ENCODE peak calls at places on chromosomes 13 and 19, in six cellular contexts. S is heart right ventricle, D is psoas muscle, Y is HAP-1, O is ascending aorta, G is cardiac muscle cell. L is an unnamed sample.

GRCh38 chr13:52597676-52598075 is 44.6 kb upstream of the HNRNPA1L2 start:
- DNase-seq in G (no peak), S (no peak), Y (no peak), O (no peak), D (no peak), L (no peak)

GRCh38 chr13:45434556-45435371 is 16.6 kb upstream of the SLC25A30 start:
- DNase-seq in O (peak; percentile 2), S (no peak), G (no peak), Y (no peak), D (no peak), L (no peak)

GRCh38 chr13:37109080-37109678 is 3.7 kb upstream of the CSNK1A1L start:
- DNase-seq in O (no peak), S (no peak), G (peak; percentile 51), D (no peak), Y (peak; percentile 16), L (no peak)

GRCh38 chr13:20689291-20689690 is 14.2 kb upstream of the IL17D start:
- DNase-seq in D (no peak), Y (no peak), G (no peak), S (no peak), O (no peak), L (no peak)

GRCh38 chr13:113519556-113519955 is 29.0 kb upstream of the DCUN1D2 start:
- DNase-seq in S (no peak), Y (no peak), D (no peak), O (peak; percentile 42), G (no peak), L (no peak)

GRCh38 chr19:10551698-10552301 is 8.1 kb downstream of the ATG4D start:
- DNase-seq in G (no peak), S (no peak), Y (no peak), O (no peak), D (no peak), L (no peak)

GRCh38 chr19:18421371-18421959 is 2.3 kb downstream of the SSBP4 start:
- DNase-seq in D (no peak), S (no peak), G (no peak), O (no peak), Y (no peak), L (no peak)

GRCh38 chr19:3184847-3185481 is 766 bp upstream of the NCLN start:
- DNase-seq in G (peak; percentile 82), O (no peak), D (peak; percentile 86), Y (peak; percentile 70), S (peak; percentile 65), L (peak; percentile 33)

GRCh38 chr19:28731113-28731512 is 481.8 kb downstream of the UQCRFS1 start:
- DNase-seq in D (no peak), O (no peak), S (no peak), Y (no peak), G (no peak), L (no peak)

GRCh38 chr19:37718357-37718756 is 1.2 kb downstream of the ZNF607 start:
- DNase-seq in D (no peak), S (no peak), G (peak; percentile 17), Y (no peak), O (no peak), L (no peak)

GRCh38 chr13:70895599-70895998 is 787.3 kb upstream of the KLHL1 start:
- DNase-seq in O (no peak), S (no peak), Y (no peak), D (no peak), G (no peak), L (no peak)

GRCh38 chr13:112861876-112862615 is 107.0 kb upstream of the MCF2L start:
- DNase-seq in S (no peak), D (no peak), Y (no peak), O (peak; percentile 34), G (no peak), L (no peak)

GRCh38 chr13:99398071-99398470 is 90.9 kb upstream of the GPR183 start:
- DNase-seq in S (no peak), G (no peak), D (no peak), Y (no peak), O (peak; percentile 25), L (no peak)

GRCh38 chr19:17488593-17489391 is 18.5 kb downstream of the SLC27A1 start:
- DNase-seq in G (peak; percentile 89), Y (peak; percentile 94), D (no peak), O (no peak), S (peak; percentile 51), L (no peak)

GRCh38 chr19:28239270-28239669 is 973.7 kb downstream of the UQCRFS1 start:
- DNase-seq in Y (no peak), O (no peak), S (no peak), G (peak; percentile 67), D (no peak), L (peak; percentile 66)

GRCh38 chr19:14337510-14337909 is 43.7 kb upstream of the ADGRE5 start:
- DNase-seq in G (no peak), Y (peak; percentile 62), S (no peak), D (no peak), O (no peak), L (no peak)

GRCh38 chr13:20503088-20504083 is 22.3 kb downstream of the CRYL1 start:
- DNase-seq in O (no peak), S (no peak), G (no peak), D (no peak), Y (no peak), L (no peak)

GRCh38 chr13:51804295-51805172 is 571 bp upstream of the DHRS12 start:
- DNase-seq in D (peak; percentile 65), O (no peak), G (no peak), S (no peak), Y (no peak), L (no peak)

GRCh38 chr13:100608906-100609305 is 20.3 kb upstream of the GGACT start:
- DNase-seq in O (no peak), Y (no peak), S (no peak), G (no peak), D (no peak), L (no peak)

GRCh38 chr19:14393303-14393702 is 12.1 kb downstream of the ADGRE5 start:
- DNase-seq in O (no peak), Y (no peak), D (no peak), G (no peak), S (no peak), L (no peak)

GRCh38 chr13:23741879-23742510 is 147.2 kb downstream of the MIPEP start:
- DNase-seq in O (no peak), D (no peak), G (no peak), S (no peak), Y (no peak), L (peak; percentile 9)

GRCh38 chr19:38024991-38025716 is 118.1 kb downstream of the SIPA1L3 start:
- DNase-seq in D (no peak), G (no peak), Y (no peak), S (no peak), O (no peak), L (no peak)

GRCh38 chr19:30079200-30079599 is 137.2 kb downstream of the URI1 start:
- DNase-seq in O (no peak), G (no peak), Y (no peak), D (no peak), S (no peak), L (no peak)

GRCh38 chr19:31119951-31120690 is 229.1 kb downstream of the TSHZ3 start:
- DNase-seq in S (no peak), G (no peak), O (peak; percentile 47), D (no peak), Y (no peak), L (no peak)

GRCh38 chr13:98097749-98098148 is 45.1 kb upstream of the FARP1 start:
- DNase-seq in D (no peak), O (no peak), G (no peak), S (no peak), Y (no peak), L (no peak)

GRCh38 chr19:14830702-14831101 is 4.3 kb downstream of the OR7A5 start:
- DNase-seq in O (no peak), D (no peak), G (no peak), Y (no peak), S (no peak), L (no peak)

GRCh38 chr13:102452831-102453230 is 51.0 kb upstream of the FGF14 start:
- DNase-seq in D (no peak), O (no peak), S (no peak), Y (no peak), G (no peak), L (no peak)
- H3K4me3 ChIP-seq in D (no peak overlapping the region), O (no peak overlapping the region), S (no peak overlapping the region), Y (no peak overlapping the region), G (no peak overlapping the region), L (no peak overlapping the region)

DNA sequence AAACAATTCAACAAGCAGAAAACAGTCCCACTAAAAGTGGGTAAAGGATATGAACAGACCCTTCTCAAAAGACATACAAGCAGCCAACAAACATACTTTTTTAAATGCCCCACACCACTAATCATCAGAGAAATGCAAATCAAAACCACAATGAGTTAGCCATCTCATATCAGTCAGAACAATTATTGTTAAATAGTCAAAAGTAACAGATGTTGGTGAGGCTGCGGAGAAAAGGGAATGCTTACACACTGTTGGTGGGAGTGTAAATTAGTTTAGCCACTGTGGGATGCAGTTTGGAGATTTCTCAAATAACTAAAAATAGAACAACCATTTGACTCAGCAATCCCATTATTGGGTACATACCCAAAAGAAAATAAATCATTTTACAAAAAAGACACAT is 8.7 kb downstream of the ZNF529 start:
- DNase-seq in S (no peak), D (no peak), O (no peak), Y (no peak), G (no peak), L (no peak)
- H3K9me3 ChIP-seq in S (peaks cover 65% of the 10 kb centered on the region), D (peaks cover 93% of the 10 kb centered on the region), O (peaks cover 98% of the 10 kb centered on the region), Y (peaks cover 6% of the 10 kb centered on the region), G (no peaks in the 10 kb centered on the region), L (no peaks in the 10 kb centered on the region)

DNA sequence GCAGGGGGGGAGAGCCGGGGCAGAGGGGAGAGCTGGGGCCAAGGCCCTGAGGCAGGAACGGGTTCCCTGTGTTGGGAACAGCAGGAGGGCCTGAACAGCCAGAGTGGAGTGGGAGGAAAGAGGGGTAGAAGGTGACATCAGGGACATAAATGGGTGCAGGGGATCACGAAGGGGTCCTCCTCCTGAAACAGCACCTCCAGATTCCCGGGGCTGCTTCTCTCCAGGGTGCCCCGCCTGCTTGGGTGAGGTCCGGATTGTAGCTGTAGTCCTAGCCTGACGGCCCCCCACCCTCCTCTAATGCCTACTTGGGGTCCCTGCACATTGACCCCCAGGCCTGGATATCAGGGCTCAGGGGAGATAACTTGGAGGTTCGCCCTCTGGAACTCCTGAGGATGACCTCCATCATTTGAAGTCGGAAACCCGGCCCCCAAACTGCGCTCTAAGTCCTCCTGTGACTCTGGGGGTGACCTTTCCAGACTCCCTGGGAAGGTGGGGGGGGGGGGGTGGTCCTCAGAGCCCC is 473 bp upstream of the SCN1B start:
- DNase-seq in S (no peak), D (no peak), O (no peak), G (no peak), Y (no peak), L (no peak)
- H3K4me1 ChIP-seq in S (peaks cover 11% of the 10 kb centered on the region), D (peaks cover 51% of the 10 kb centered on the region), O (peaks cover 4% of the 10 kb centered on the region), G (no peaks in the 10 kb centered on the region), Y (peaks cover 5% of the 10 kb centered on the region), L (no peaks in the 10 kb centered on the region)

GRCh38 chr19:48625891-48626327 is 6.6 kb downstream of the SPHK2 start:
- DNase-seq in D (peak; percentile 67), S (no peak), Y (no peak), G (no peak), O (no peak), L (no peak)

GRCh38 chr19:48619692-48620565 is 623 bp downstream of the SPHK2 start:
- DNase-seq in O (no peak), S (no peak), Y (no peak), D (peak; percentile 61), G (no peak), L (no peak)

GRCh38 chr19:48624067-48624594 is 4.8 kb downstream of the SPHK2 start:
- DNase-seq in G (peak; percentile 99), Y (peak; percentile 95), S (peak; percentile 99), O (peak; percentile 99), D (peak; percentile 99), L (peak; percentile 98)

GRCh38 chr19:48624791-48625723 is 5.8 kb downstream of the SPHK2 start:
- DNase-seq in Y (no peak), D (peak; percentile 55), G (peak; percentile 23), S (no peak), O (no peak), L (no peak)

GRCh38 chr19:48623556-48624066 is 4.3 kb downstream of the SPHK2 start:
- DNase-seq in Y (no peak), S (no peak), D (no peak), G (no peak), O (no peak), L (no peak)
- H3K4me3 ChIP-seq in Y (peak overlapping the region; percentile 49), S (peak overlapping the region; percentile 58), D (peak overlapping the region; percentile 75), G (peak overlapping the region; percentile 18), O (no peak overlapping the region), L (no peak overlapping the region)

L was measured in iPS DF 6.9.